ENCODE peak calls at places on chromosomes 11 and 22, in seven cellular contexts. M, O, A, R, Z, C and Q are unnamed samples.

GRCh38 chr11:57182896-57183295 is 1.1 kb downstream of the LRRC55 start:
- DNase-seq in M (no peak), O (no peak), A (no peak), R (no peak), Z (no peak), C (no peak), Q (no peak)

GRCh38 chr11:44597358-44598009 is 32.0 kb downstream of the CD82 start:
- DNase-seq in M (no peak), O (no peak), A (no peak), R (no peak), Z (no peak), C (no peak), Q (no peak)

GRCh38 chr11:17230867-17231851 is 23.4 kb upstream of the PIK3C2A start:
- DNase-seq in M (no peak), O (no peak), A (peak; percentile 77), R (no peak), Z (no peak), C (peak; percentile 21), Q (no peak)

GRCh38 chr22:38027487-38027886 is 29.7 kb upstream of the PICK1 start:
- DNase-seq in M (peak; percentile 78), O (no peak), A (no peak), R (no peak), Z (no peak), C (no peak), Q (no peak)

GRCh38 chr22:48939441-48940265 is 888.0 kb downstream of the BRD1 start:
- DNase-seq in M (no peak), O (no peak), A (no peak), R (no peak), Z (no peak), C (peak; percentile 5), Q (no peak)

GRCh38 chr11:72755794-72756285 is 3.6 kb upstream of the ARAP1 start:
- DNase-seq in M (no peak), O (no peak), A (no peak), R (no peak), Z (no peak), C (no peak), Q (no peak)

GRCh38 chr22:20205964-20206708 is 55.3 kb upstream of the CCDC188 start:
- DNase-seq in M (peak; percentile 33), O (peak; percentile 75), A (peak; percentile 90), R (peak; percentile 72), Z (peak; percentile 77), C (peak; percentile 81), Q (peak; percentile 9)

GRCh38 chr11:76368497-76368896 is 12.4 kb downstream of the THAP12 start:
- DNase-seq in M (no peak), O (no peak), A (no peak), R (no peak), Z (no peak), C (no peak), Q (no peak)

GRCh38 chr11:33449798-33450197 is 192.6 kb downstream of the HIPK3 start:
- DNase-seq in M (no peak), O (no peak), A (no peak), R (peak; percentile 27), Z (no peak), C (no peak), Q (peak; percentile 69)

GRCh38 chr22:39290724-39291161 is 28.7 kb downstream of the RPL3 start:
- DNase-seq in M (no peak), O (no peak), A (no peak), R (peak; percentile 58), Z (peak; percentile 51), C (no peak), Q (peak; percentile 93)

GRCh38 chr11:86459002-86459385 is 84.3 kb downstream of the CCDC81 start:
- DNase-seq in M (no peak), O (no peak), A (no peak), R (peak; percentile 51), Z (no peak), C (no peak), Q (no peak)

GRCh38 chr11:115616941-115617340 is 112.7 kb upstream of the CADM1 start:
- DNase-seq in M (no peak), O (no peak), A (no peak), R (peak; percentile 85), Z (no peak), C (no peak), Q (no peak)

GRCh38 chr11:36016263-36016662 is 72.4 kb downstream of the LDLRAD3 start:
- DNase-seq in M (no peak), O (no peak), A (no peak), R (no peak), Z (no peak), C (no peak), Q (no peak)

GRCh38 chr22:45758603-45759002 is 87.0 kb downstream of the ATXN10 start:
- DNase-seq in M (no peak), O (no peak), A (no peak), R (peak; percentile 32), Z (no peak), C (no peak), Q (peak; percentile 9)

GRCh38 chr11:115168686-115169085 is 335.5 kb downstream of the CADM1 start:
- DNase-seq in M (no peak), O (no peak), A (no peak), R (no peak), Z (no peak), C (no peak), Q (no peak)

GRCh38 chr11:123544631-123545375 is 109.6 kb downstream of the SCN3B start:
- DNase-seq in M (peak; percentile 81), O (no peak), A (no peak), R (no peak), Z (no peak), C (no peak), Q (no peak)

GRCh38 chr11:6615046-6615445 is 3.0 kb upstream of the TAF10 start:
- DNase-seq in M (no peak), O (no peak), A (no peak), R (no peak), Z (no peak), C (no peak), Q (no peak)

GRCh38 chr11:115964091-115964490 is 459.9 kb upstream of the CADM1 start:
- DNase-seq in M (no peak), O (no peak), A (no peak), R (no peak), Z (no peak), C (no peak), Q (no peak)

GRCh38 chr22:19638282-19639015 is 75.9 kb upstream of the SEPTIN5 start:
- DNase-seq in M (no peak), O (no peak), A (no peak), R (no peak), Z (no peak), C (no peak), Q (no peak)

GRCh38 chr11:75078233-75078632 is 18.4 kb downstream of the OR2AT4 start:
- DNase-seq in M (no peak), O (no peak), A (no peak), R (peak; percentile 70), Z (no peak), C (no peak), Q (peak; percentile 82)

GRCh38 chr11:1744879-1745700 is 5.3 kb downstream of the IFITM10 start:
- DNase-seq in M (no peak), O (no peak), A (no peak), R (no peak), Z (no peak), C (no peak), Q (no peak)

GRCh38 chr22:26245001-26245400 is 75.7 kb downstream of the SEZ6L start:
- DNase-seq in M (no peak), O (no peak), A (no peak), R (no peak), Z (no peak), C (no peak), Q (no peak)

GRCh38 chr11:79796704-79797103 is 355.9 kb upstream of the TENM4 start:
- DNase-seq in M (no peak), O (no peak), A (no peak), R (no peak), Z (no peak), C (no peak), Q (no peak)

GRCh38 chr11:68835328-68835727 is 6.4 kb downstream of the CPT1A start:
- DNase-seq in M (no peak), O (no peak), A (no peak), R (no peak), Z (no peak), C (no peak), Q (no peak)

GRCh38 chr11:95145430-95146063 is 55.9 kb downstream of the ENDOD1 start:
- DNase-seq in M (no peak), O (no peak), A (no peak), R (no peak), Z (no peak), C (no peak), Q (no peak)

GRCh38 chr11:3058753-3059664 is 1.8 kb upstream of the CARS1 start:
- DNase-seq in M (no peak), O (no peak), A (no peak), R (peak; percentile 92), Z (peak; percentile 90), C (no peak), Q (peak; percentile 92)

GRCh38 chr11:44203270-44204043 is 106.5 kb downstream of the ALX4 start:
- DNase-seq in M (no peak), O (no peak), A (no peak), R (no peak), Z (peak; percentile 13), C (no peak), Q (no peak)

GRCh38 chr22:46701262-46701661 is 36.8 kb downstream of the CERK start:
- DNase-seq in M (no peak), O (no peak), A (no peak), R (no peak), Z (no peak), C (no peak), Q (no peak)

GRCh38 chr11:23732026-23732425 is 764.8 kb upstream of the LUZP2 start:
- DNase-seq in M (no peak), O (no peak), A (no peak), R (peak; percentile 34), Z (no peak), C (no peak), Q (no peak)

GRCh38 chr22:20760084-20760483 is 13.8 kb upstream of the SERPIND1 start:
- DNase-seq in M (no peak), O (no peak), A (no peak), R (no peak), Z (no peak), C (no peak), Q (no peak)

GRCh38 chr11:46461461-46461927 is 69.9 kb upstream of the CHRM4 start:
- DNase-seq in M (no peak), O (no peak), A (no peak), R (peak; percentile 5), Z (no peak), C (no peak), Q (no peak)

GRCh38 chr11:44619931-44620725 is 54.7 kb downstream of the CD82 start:
- DNase-seq in M (no peak), O (peak; percentile 29), A (no peak), R (no peak), Z (no peak), C (peak; percentile 13), Q (no peak)

GRCh38 chr22:48258841-48259240 is 1496.4 kb downstream of the TBC1D22A start:
- DNase-seq in M (no peak), O (no peak), A (no peak), R (no peak), Z (no peak), C (no peak), Q (no peak)

GRCh38 chr11:57406337-57406904 is 16.0 kb upstream of the PRG2 start:
- DNase-seq in M (no peak), O (no peak), A (no peak), R (no peak), Z (peak; percentile 20), C (peak; percentile 22), Q (peak; percentile 65)